ENCODE peak calls at places on chromosomes 11 and 22, in nine cellular contexts. D, G, K, V, Z, P, R, A and N are unnamed samples.

GRCh38 chr11:36356201-36356600 is 60.1 kb downstream of the PRR5L start:
- DNase-seq in K (no peak), D (no peak), R (no peak), G (no peak), P (peak), Z (no peak), V (no peak), A (no peak), N (no peak)

GRCh38 chr11:83070044-83070877 is 1.4 kb downstream of the RAB30 start:
- DNase-seq in Z (no peak), R (no peak), K (peak), A (peak), P (peak), D (peak), G (no peak), V (no peak), N (peak)

GRCh38 chr11:93952082-93952780 is 68.9 kb upstream of the HEPHL1 start:
- DNase-seq in K (no peak), A (no peak), R (no peak), G (no peak), Z (no peak), D (no peak), V (no peak), P (no peak), N (no peak)

GRCh38 chr11:92779746-92780145 is 189.7 kb upstream of the MTNR1B start:
- DNase-seq in G (no peak), A (no peak), V (no peak), D (no peak), R (no peak), P (no peak), K (no peak), Z (no peak), N (no peak)

GRCh38 chr11:60899021-60899936 is 7.1 kb downstream of the PRPF19 start:
- DNase-seq in R (peak), D (peak), V (no peak), K (peak), G (peak), P (peak), Z (peak), A (peak), N (no peak)

GRCh38 chr11:99325807-99326206 is 305.1 kb downstream of the CNTN5 start:
- DNase-seq in P (peak), G (no peak), D (peak), R (no peak), Z (no peak), K (no peak), V (no peak), A (no peak), N (no peak)

GRCh38 chr11:119065369-119065768 is 2.2 kb upstream of the VPS11 start:
- DNase-seq in P (peak), G (peak), A (peak), D (peak), Z (no peak), V (no peak), R (no peak), K (peak), N (no peak)

GRCh38 chr22:28967163-28967562 is 83.8 kb downstream of the ZNRF3 start:
- DNase-seq in P (no peak), K (no peak), G (no peak), Z (no peak), D (no peak), V (no peak), R (no peak), A (no peak), N (no peak)

GRCh38 chr22:32926600-32926999 is 125.1 kb downstream of the TIMP3 start:
- DNase-seq in Z (no peak), V (no peak), D (peak), A (peak), R (no peak), K (peak), G (peak), P (peak), N (no peak)

GRCh38 chr11:134536219-134536618 is 124.2 kb upstream of the B3GAT1 start:
- DNase-seq in V (no peak), D (no peak), R (no peak), Z (no peak), G (no peak), P (no peak), K (no peak), A (no peak), N (no peak)

GRCh38 chr22:43505423-43505822 is 93.6 kb downstream of the MPPED1 start:
- DNase-seq in Z (no peak), A (no peak), R (no peak), P (no peak), V (no peak), D (no peak), G (no peak), K (no peak), N (no peak)

GRCh38 chr11:64611961-64612646 is 21.1 kb downstream of the SLC22A12 start:
- DNase-seq in G (no peak), K (peak), V (no peak), R (no peak), D (no peak), P (no peak), Z (no peak), A (no peak), N (no peak)

GRCh38 chr11:86736303-86737143 is 63.8 kb upstream of the PRSS23 start:
- DNase-seq in P (no peak), A (no peak), K (no peak), Z (no peak), R (no peak), G (no peak), D (no peak), V (no peak), N (no peak)

GRCh38 chr22:39703890-39704658 is 133.5 kb downstream of the CACNA1I start:
- DNase-seq in Z (peak), V (no peak), D (no peak), G (no peak), P (no peak), A (no peak), R (no peak), K (no peak), N (peak)

GRCh38 chr11:68893282-68893681 is 10.3 kb downstream of the MRPL21 start:
- DNase-seq in R (no peak), V (no peak), K (no peak), D (no peak), A (no peak), P (no peak), Z (no peak), G (no peak), N (no peak)

GRCh38 chr11:107956543-107956942 is 28.3 kb downstream of the RAB39A start:
- DNase-seq in D (no peak), G (no peak), K (no peak), Z (no peak), P (no peak), A (no peak), R (no peak), V (no peak), N (peak)

GRCh38 chr22:32473388-32473952 is 1.1 kb upstream of the FBXO7 start:
- DNase-seq in A (peak), D (peak), G (peak), R (peak), Z (peak), V (peak), K (peak), P (peak), N (peak)

GRCh38 chr11:111422494-111423249 is 43.6 kb upstream of the POU2AF1 start:
- DNase-seq in G (peak), K (no peak), Z (peak), D (peak), A (peak), V (peak), R (peak), P (peak), N (peak)

GRCh38 chr11:34357646-34358257 is at the start of gene ABTB2:
- DNase-seq in D (peak), P (peak), V (peak), Z (peak), A (peak), K (peak), G (peak), R (peak), N (peak)